ENCODE peak calls at places on chromosomes 5 and 9, in six cellular contexts. D is neural progenitor cell, Z is mammary epithelial cell, J is A549, O is tibial artery, H is sigmoid colon. C is an unnamed sample.

GRCh38 chr5:79191457-79191856 is 44.5 kb upstream of the JMY start:
- DNase-seq in D (peak; percentile 17), O (no peak), J (peak; percentile 17), Z (no peak), H (no peak), C (no peak)

GRCh38 chr5:25241981-25242380 is 597.2 kb upstream of the CDH10 start:
- DNase-seq in O (no peak), Z (no peak), H (no peak), D (peak; percentile 57), J (no peak), C (no peak)

GRCh38 chr9:118331622-118332045 is 627.4 kb downstream of the TLR4 start:
- DNase-seq in J (peak; percentile 89), D (no peak), O (no peak), H (no peak), Z (peak; percentile 89), C (no peak)

GRCh38 chr9:122015165-122015821 is 77.8 kb downstream of the TTLL11 start:
- DNase-seq in D (no peak), O (no peak), Z (no peak), H (no peak), J (no peak), C (no peak)

GRCh38 chr5:141849371-141850182 is 28.6 kb downstream of the PCDH1 start:
- DNase-seq in H (peak; percentile 92), J (peak; percentile 76), O (peak; percentile 94), Z (peak; percentile 84), D (peak; percentile 95), C (peak; percentile 87)

GRCh38 chr9:121133104-121133816 is 58.5 kb downstream of the CNTRL start:
- DNase-seq in O (no peak), J (peak; percentile 4), H (no peak), D (no peak), Z (peak; percentile 51), C (no peak)

GRCh38 chr9:4923580-4924544 is 61.2 kb upstream of the JAK2 start:
- DNase-seq in H (no peak), J (peak; percentile 36), Z (peak; percentile 28), O (no peak), D (no peak), C (no peak)

GRCh38 chr5:137667341-137667740 is 68.5 kb downstream of the KLHL3 start:
- DNase-seq in J (no peak), Z (peak; percentile 2), H (no peak), O (no peak), D (no peak), C (no peak)

GRCh38 chr5:151082976-151083651 is 2.3 kb upstream of the TNIP1 start:
- DNase-seq in O (no peak), J (peak; percentile 88), H (no peak), Z (peak; percentile 97), D (no peak), C (no peak)

GRCh38 chr9:90826326-90827020 is 24.9 kb downstream of the SYK start:
- DNase-seq in D (no peak), H (no peak), Z (no peak), J (no peak), O (no peak), C (no peak)
- H3K27ac ChIP-seq in D (no peak overlapping the region), H (no peak overlapping the region), Z (no peak overlapping the region), J (no peak overlapping the region), O (no peak overlapping the region), C (no peak overlapping the region)

DNA sequence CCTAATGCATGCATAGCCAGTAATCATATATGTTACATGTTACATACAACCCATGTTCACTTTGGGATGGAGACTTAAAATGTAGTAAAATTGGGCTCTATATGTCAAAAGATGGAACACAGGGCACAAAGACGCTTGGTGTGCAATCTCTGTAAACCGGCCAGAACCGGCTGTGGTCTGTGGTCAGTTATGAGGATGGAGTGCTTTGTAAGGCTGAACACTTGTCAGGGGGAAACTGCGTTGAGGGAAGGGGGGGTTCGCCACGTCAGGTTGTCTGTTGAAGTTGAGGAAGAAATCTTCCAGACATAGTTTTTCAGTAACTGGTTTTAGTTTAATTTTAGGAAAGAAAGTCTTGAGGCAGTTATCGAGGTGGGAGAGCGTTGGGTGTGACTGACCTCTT is 2.7 kb upstream of the CKMT2 start:
- DNase-seq in D (no peak), Z (no peak), H (no peak), O (no peak), J (no peak), C (no peak)
- H3K27ac ChIP-seq in D (no peak overlapping the region), Z (no peak overlapping the region), H (no peak overlapping the region), O (peak overlapping the region; percentile 94), J (no peak overlapping the region), C (no peak overlapping the region)

GRCh38 chr9:70563437-70564204 is 149.2 kb upstream of the KLF9 start:
- DNase-seq in H (no peak), O (no peak), Z (peak; percentile 56), J (no peak), D (no peak), C (no peak)

GRCh38 chr9:70566743-70567142 is 152.3 kb upstream of the KLF9 start:
- DNase-seq in O (no peak), H (no peak), Z (no peak), J (no peak), D (peak; percentile 72), C (no peak)

GRCh38 chr9:70563010-70563409 is 148.6 kb upstream of the KLF9 start:
- DNase-seq in O (no peak), H (no peak), Z (no peak), D (no peak), J (no peak), C (no peak)

GRCh38 chr9:70566066-70566465 is 151.6 kb upstream of the KLF9 start:
- DNase-seq in H (no peak), O (no peak), J (no peak), Z (no peak), D (no peak), C (no peak)

GRCh38 chr9:70564464-70565190 is 150.2 kb upstream of the KLF9 start:
- DNase-seq in J (no peak), Z (no peak), H (no peak), D (peak; percentile 21), O (no peak), C (no peak)
- H3K27ac ChIP-seq in J (no peak overlapping the region), Z (no peak overlapping the region), H (no peak overlapping the region), D (peak overlapping the region; percentile 65), O (no peak overlapping the region), C (no peak overlapping the region)

DNA sequence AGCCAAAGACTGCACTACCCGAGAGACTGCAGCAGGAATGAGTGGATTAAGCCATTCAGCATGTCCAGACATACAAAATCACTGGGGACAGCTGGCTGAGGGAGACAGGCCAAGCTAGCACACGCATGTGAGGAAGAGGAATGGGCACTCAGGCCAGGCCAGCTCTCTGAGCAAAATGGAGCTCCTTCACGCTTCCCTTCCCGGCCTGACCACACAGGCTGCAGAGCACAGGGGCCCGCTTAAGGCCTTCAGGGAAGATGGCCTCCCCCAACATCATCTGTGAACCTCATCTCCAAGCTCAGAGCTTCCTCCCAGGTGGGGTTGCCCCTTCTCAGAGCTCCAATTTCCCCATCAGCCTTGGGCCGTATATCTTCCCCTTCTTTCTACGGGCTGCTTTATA is 8.4 kb downstream of the DCANP1 start:
- DNase-seq in D (no peak), O (no peak), H (no peak), J (no peak), Z (no peak), C (no peak)
- H3K27ac ChIP-seq in D (no peak overlapping the region), O (no peak overlapping the region), H (no peak overlapping the region), J (no peak overlapping the region), Z (no peak overlapping the region), C (no peak overlapping the region)

DNA sequence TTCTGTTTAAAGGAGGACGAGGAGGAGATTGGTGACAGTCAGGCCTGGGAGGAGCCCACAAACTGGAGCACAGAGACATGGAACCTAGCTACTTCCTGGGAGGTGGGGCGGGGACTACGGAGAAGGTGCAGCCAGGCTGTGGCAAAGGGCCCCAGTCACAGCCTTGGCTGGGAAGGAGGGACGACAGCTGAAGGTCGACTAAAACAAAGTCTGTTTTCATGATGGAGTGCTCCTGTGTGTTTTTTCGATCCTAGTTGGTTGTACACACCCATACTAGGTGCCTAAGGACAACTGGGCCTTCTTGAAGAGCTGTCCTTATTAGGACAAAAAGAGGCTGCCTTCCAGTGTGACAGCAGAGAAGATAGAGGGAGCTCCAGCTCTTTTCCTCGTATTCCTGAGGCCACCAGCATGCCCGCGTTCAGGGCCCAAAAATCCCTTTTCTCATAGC is 2.9 kb downstream of the CCDC107 start:
- DNase-seq in J (peak; percentile 68), Z (no peak), O (peak; percentile 74), H (peak; percentile 80), D (peak; percentile 36), C (no peak)
- H3K27ac ChIP-seq in J (no peak overlapping the region), Z (no peak overlapping the region), O (peak overlapping the region; percentile 99), H (peak overlapping the region; percentile 98), D (no peak overlapping the region), C (no peak overlapping the region)

C was measured in neuronal stem cell.